ENCODE peak calls at places on chromosome 10, in seven cellular contexts. One of them, this sample, is unnamed. For H3K36me3, the result is how much of the 10 kb centered on the place peaks cover.

GRCh38 chr10:98474628-98475027 is 27.9 kb upstream of the HPS1 start:
- DNase-seq in brain microvascular endothelial cell: no peak
- DNase-seq in psoas muscle: no peak
- DNase-seq in right lobe of liver: no peak
- DNase-seq in PC-3: no peak
- DNase-seq in transverse colon: no peak
- DNase-seq in OCI-LY7: no peak
- DNase-seq in this sample: no peak

GRCh38 chr10:15744217-15744865 is 24.6 kb upstream of the ITGA8 start:
- DNase-seq in OCI-LY7: peak
- DNase-seq in PC-3: peak
- DNase-seq in transverse colon: peak
- DNase-seq in brain microvascular endothelial cell: peak
- DNase-seq in psoas muscle: no peak
- DNase-seq in right lobe of liver: peak
- DNase-seq in this sample: peak

GRCh38 chr10:71143610-71144009 is 68.8 kb upstream of the UNC5B start:
- DNase-seq in OCI-LY7: no peak
- DNase-seq in brain microvascular endothelial cell: no peak
- DNase-seq in right lobe of liver: no peak
- DNase-seq in PC-3: no peak
- DNase-seq in psoas muscle: no peak
- DNase-seq in transverse colon: no peak
- DNase-seq in this sample: no peak

GRCh38 chr10:5662708-5663579 is 3.5 kb downstream of the ASB13 start:
- DNase-seq in psoas muscle: no peak
- DNase-seq in OCI-LY7: peak
- DNase-seq in transverse colon: no peak
- DNase-seq in brain microvascular endothelial cell: no peak
- DNase-seq in PC-3: no peak
- DNase-seq in right lobe of liver: no peak
- DNase-seq in this sample: no peak

GRCh38 chr10:70648427-70648826 is 23.9 kb upstream of the ADAMTS14 start:
- DNase-seq in right lobe of liver: no peak
- DNase-seq in transverse colon: no peak
- DNase-seq in OCI-LY7: peak
- DNase-seq in brain microvascular endothelial cell: no peak
- DNase-seq in PC-3: peak
- DNase-seq in psoas muscle: no peak
- DNase-seq in this sample: no peak

GRCh38 chr10:37937864-37938263 is 38.6 kb downstream of the ZNF25 start:
- DNase-seq in transverse colon: no peak
- DNase-seq in psoas muscle: no peak
- DNase-seq in brain microvascular endothelial cell: no peak
- DNase-seq in OCI-LY7: no peak
- DNase-seq in right lobe of liver: no peak
- DNase-seq in PC-3: no peak
- DNase-seq in this sample: no peak

GRCh38 chr10:113062977-113063967 is 113.2 kb downstream of the TCF7L2 start:
- DNase-seq in OCI-LY7: no peak
- DNase-seq in brain microvascular endothelial cell: no peak
- DNase-seq in transverse colon: no peak
- DNase-seq in psoas muscle: no peak
- DNase-seq in right lobe of liver: no peak
- DNase-seq in PC-3: no peak
- DNase-seq in this sample: no peak

GRCh38 chr10:112624546-112625048 is 177.6 kb downstream of the VTI1A start:
- DNase-seq in right lobe of liver: no peak
- DNase-seq in psoas muscle: no peak
- DNase-seq in OCI-LY7: no peak
- DNase-seq in transverse colon: no peak
- DNase-seq in brain microvascular endothelial cell: no peak
- DNase-seq in PC-3: no peak
- DNase-seq in this sample: no peak

GRCh38 chr10:50988792-50989191 is 85.5 kb upstream of the PRKG1 start:
- DNase-seq in OCI-LY7: no peak
- DNase-seq in right lobe of liver: no peak
- DNase-seq in brain microvascular endothelial cell: no peak
- DNase-seq in psoas muscle: no peak
- DNase-seq in transverse colon: no peak
- DNase-seq in PC-3: peak
- DNase-seq in this sample: peak

GRCh38 chr10:132960651-132961419 is 18.5 kb upstream of the CFAP46 start:
- DNase-seq in right lobe of liver: peak
- DNase-seq in transverse colon: no peak
- DNase-seq in brain microvascular endothelial cell: no peak
- DNase-seq in PC-3: no peak
- DNase-seq in psoas muscle: no peak
- DNase-seq in OCI-LY7: no peak
- DNase-seq in this sample: no peak

GRCh38 chr10:132962623-132963429 is 20.5 kb upstream of the CFAP46 start:
- DNase-seq in transverse colon: no peak
- DNase-seq in right lobe of liver: no peak
- DNase-seq in PC-3: no peak
- DNase-seq in psoas muscle: no peak
- DNase-seq in OCI-LY7: no peak
- DNase-seq in brain microvascular endothelial cell: peak
- DNase-seq in this sample: peak

GRCh38 chr10:132963430-132963960 is 21.1 kb upstream of the CFAP46 start:
- DNase-seq in OCI-LY7: no peak
- DNase-seq in right lobe of liver: peak
- DNase-seq in psoas muscle: no peak
- DNase-seq in brain microvascular endothelial cell: no peak
- DNase-seq in transverse colon: no peak
- DNase-seq in PC-3: no peak
- DNase-seq in this sample: no peak

GRCh38 chr10:132961420-132961803 is 19.0 kb upstream of the CFAP46 start:
- DNase-seq in transverse colon: no peak
- DNase-seq in right lobe of liver: peak
- DNase-seq in brain microvascular endothelial cell: no peak
- DNase-seq in OCI-LY7: no peak
- DNase-seq in PC-3: no peak
- DNase-seq in psoas muscle: no peak
- DNase-seq in this sample: no peak

DNA sequence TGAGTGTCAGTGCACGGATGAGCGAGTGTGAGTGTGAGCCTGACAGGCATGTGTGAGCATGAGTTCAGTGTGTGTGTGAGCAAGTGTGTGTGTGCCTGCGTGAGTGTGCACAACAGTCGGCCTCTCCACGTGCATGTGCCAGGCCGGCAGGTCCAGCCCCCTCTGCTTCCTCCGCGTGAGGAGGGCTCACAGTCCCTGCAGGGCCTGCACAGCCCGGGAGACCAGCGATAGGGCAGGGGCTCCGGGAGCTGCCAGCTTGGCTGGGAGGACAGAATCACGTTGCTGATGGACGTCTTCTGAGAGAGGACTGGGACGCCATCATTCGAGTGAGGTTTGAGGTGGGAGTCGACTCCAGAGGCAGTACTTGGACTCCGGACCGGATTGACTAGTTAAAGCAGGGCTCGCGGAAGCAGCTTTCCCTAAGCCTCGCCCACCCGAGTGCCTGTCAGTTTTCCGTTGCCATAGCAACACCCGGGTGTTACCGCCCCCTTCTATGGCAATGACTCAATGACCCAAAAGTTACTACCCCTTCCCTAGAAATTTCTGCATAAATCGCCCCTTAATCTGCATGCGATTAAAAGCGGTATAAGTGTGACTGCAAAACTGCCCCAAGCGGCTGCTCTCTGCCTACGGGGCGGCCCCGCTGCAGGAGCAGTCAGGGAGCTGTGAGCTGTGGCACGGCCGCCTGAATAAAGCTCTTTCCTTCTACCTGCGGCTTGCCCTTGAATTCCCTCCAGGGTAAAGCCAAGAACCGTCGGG is 19.7 kb upstream of the CFAP46 start:
- DNase-seq in right lobe of liver: peak
- DNase-seq in OCI-LY7: peak
- DNase-seq in psoas muscle: peak
- DNase-seq in brain microvascular endothelial cell: peak
- DNase-seq in PC-3: peak
- DNase-seq in transverse colon: peak
- DNase-seq in this sample: peak
- TF ChIP-seq CTCF in right lobe of liver: no peak
- TF ChIP-seq CTCF in OCI-LY7: peak
- TF ChIP-seq CTCF in psoas muscle: no peak
- TF ChIP-seq CTCF in brain microvascular endothelial cell: peak
- TF ChIP-seq CTCF in PC-3: no peak
- TF ChIP-seq CTCF in transverse colon: no peak
- TF ChIP-seq CTCF in this sample: no peak

GRCh38 chr10:84938117-84938905 is 609.9 kb downstream of the CCSER2 start:
- DNase-seq in psoas muscle: no peak
- DNase-seq in transverse colon: no peak
- DNase-seq in brain microvascular endothelial cell: no peak
- DNase-seq in right lobe of liver: no peak
- DNase-seq in OCI-LY7: no peak
- DNase-seq in PC-3: no peak
- DNase-seq in this sample: no peak
- H3K4me3 ChIP-seq in psoas muscle: no peak
- H3K4me3 ChIP-seq in transverse colon: no peak
- H3K4me3 ChIP-seq in brain microvascular endothelial cell: no peak
- H3K4me3 ChIP-seq in right lobe of liver: no peak
- H3K4me3 ChIP-seq in OCI-LY7: no peak
- H3K4me3 ChIP-seq in PC-3: no peak
- H3K4me3 ChIP-seq in this sample: no peak

GRCh38 chr10:78015546-78015945 is 13.8 kb downstream of the POLR3A start:
- DNase-seq in PC-3: no peak
- DNase-seq in right lobe of liver: no peak
- DNase-seq in psoas muscle: no peak
- DNase-seq in OCI-LY7: no peak
- DNase-seq in transverse colon: no peak
- DNase-seq in brain microvascular endothelial cell: no peak
- DNase-seq in this sample: no peak
- H3K36me3 ChIP-seq in PC-3: half or more
- H3K36me3 ChIP-seq in right lobe of liver: half or more
- H3K36me3 ChIP-seq in psoas muscle: half or more
- H3K36me3 ChIP-seq in OCI-LY7: half or more
- H3K36me3 ChIP-seq in transverse colon: half or more
- H3K36me3 ChIP-seq in brain microvascular endothelial cell: half or more
- H3K36me3 ChIP-seq in this sample: under half

GRCh38 chr10:102055647-102056419 is at the start of gene ARMH3:
- DNase-seq in OCI-LY7: peak
- DNase-seq in brain microvascular endothelial cell: peak
- DNase-seq in psoas muscle: peak
- DNase-seq in right lobe of liver: peak
- DNase-seq in PC-3: peak
- DNase-seq in transverse colon: peak
- DNase-seq in this sample: peak
- TF ChIP-seq CTCF in OCI-LY7: no peak
- TF ChIP-seq CTCF in brain microvascular endothelial cell: no peak
- TF ChIP-seq CTCF in psoas muscle: no peak
- TF ChIP-seq CTCF in right lobe of liver: no peak
- TF ChIP-seq CTCF in PC-3: no peak
- TF ChIP-seq CTCF in transverse colon: no peak
- TF ChIP-seq CTCF in this sample: no peak

This sample was measured in bronchial epithelial cell.